ENCODE peak calls at places on chromosomes 7 and 10, in eight cellular contexts. E is adrenal gland; A is activated CD4-positive, alpha-beta T cell treated with anti-CD3 and anti-CD28 coated beads, Interleukin-2, amount 50 U/mL, for 4 hours; B is K562; C is brain microvascular endothelial cell; N is posterior vena cava; Y is CD8-positive, alpha-beta memory T cell; U is hippocampal formation. R is an unnamed sample.

GRCh38 chr10:128268015-128268722 is 141.9 kb upstream of the MKI67 start:
- DNase-seq in E (no peak), N (no peak), C (peak; percentile 18), A (no peak), Y (no peak), B (peak; percentile 40), U (peak; percentile 24), R (no peak)

GRCh38 chr10:122468923-122469781 is 7.8 kb downstream of the HTRA1 start:
- DNase-seq in U (no peak), B (no peak), A (no peak), C (peak; percentile 89), N (no peak), E (no peak), Y (no peak), R (peak; percentile 62)

GRCh38 chr10:55550241-55550640 is 749.2 kb upstream of the PCDH15 start:
- DNase-seq in U (no peak), A (no peak), N (no peak), B (no peak), E (no peak), Y (no peak), C (no peak), R (no peak)

GRCh38 chr7:35749548-35749947 is 51.3 kb upstream of the SEPTIN7 start:
- DNase-seq in Y (no peak), U (no peak), A (no peak), B (no peak), C (no peak), E (no peak), N (no peak), R (peak; percentile 72)

GRCh38 chr10:21238717-21239116 is 286.8 kb downstream of the SKIDA1 start:
- DNase-seq in N (no peak), U (no peak), C (no peak), A (no peak), E (no peak), Y (no peak), B (no peak), R (no peak)

GRCh38 chr7:25369794-25370193 is 141.5 kb upstream of the NPVF start:
- DNase-seq in A (no peak), B (no peak), U (no peak), N (peak; percentile 85), Y (no peak), C (no peak), E (no peak), R (no peak)

GRCh38 chr10:47283101-47283630 is 16.8 kb upstream of the GDF10 start:
- DNase-seq in A (no peak), E (no peak), Y (no peak), C (no peak), B (no peak), N (no peak), U (no peak), R (no peak)

GRCh38 chr7:133561361-133561760 is 308.5 kb downstream of the EXOC4 start:
- DNase-seq in A (no peak), C (no peak), N (no peak), B (no peak), U (no peak), Y (no peak), E (no peak), R (no peak)

GRCh38 chr7:153389261-153389660 is 629.7 kb downstream of the ACTR3B start:
- DNase-seq in C (no peak), N (no peak), B (no peak), Y (no peak), E (no peak), A (no peak), U (no peak), R (no peak)

GRCh38 chr10:131250454-131251145 is 60.9 kb downstream of the TCERG1L start:
- DNase-seq in C (no peak), U (no peak), A (no peak), N (peak; percentile 57), Y (no peak), E (no peak), B (no peak), R (no peak)

GRCh38 chr10:114694735-114695134 is 36.7 kb upstream of the ABLIM1 start:
- DNase-seq in A (peak; percentile 9), C (no peak), E (no peak), U (no peak), Y (peak; percentile 10), B (peak; percentile 36), N (no peak), R (no peak)

GRCh38 chr7:135490783-135491182 is 19.1 kb downstream of the CNOT4 start:
- DNase-seq in U (no peak), B (peak; percentile 63), E (no peak), Y (no peak), A (no peak), N (no peak), C (peak; percentile 50), R (no peak)

GRCh38 chr10:4485611-4486010 is 340.4 kb upstream of the AKR1E2 start:
- DNase-seq in C (no peak), E (no peak), A (no peak), B (no peak), U (no peak), Y (no peak), N (no peak), R (no peak)

GRCh38 chr10:86091216-86091615 is 275.4 kb downstream of the GRID1 start:
- DNase-seq in Y (no peak), E (no peak), N (peak; percentile 49), B (no peak), A (no peak), U (no peak), C (no peak), R (no peak)

GRCh38 chr7:47715631-47716068 is 133.7 kb upstream of the TNS3 start:
- DNase-seq in N (no peak), B (no peak), A (no peak), Y (no peak), E (no peak), U (no peak), C (no peak), R (no peak)

GRCh38 chr7:149184274-149184673 is 11.1 kb upstream of the ZNF282 start:
- DNase-seq in E (no peak), N (no peak), U (no peak), B (no peak), C (no peak), Y (no peak), A (no peak), R (no peak)

GRCh38 chr7:30699706-30700495 is 17.6 kb upstream of the CRHR2 start:
- DNase-seq in E (no peak), C (no peak), N (no peak), U (no peak), Y (no peak), B (no peak), A (no peak), R (peak; percentile 58)

GRCh38 chr7:40437498-40437897 is 302.7 kb downstream of the SUGCT start:
- DNase-seq in A (no peak), E (no peak), C (peak; percentile 89), N (no peak), B (no peak), U (no peak), Y (no peak), R (no peak)

GRCh38 chr7:24871765-24872164 is 108.2 kb downstream of the OSBPL3 start:
- DNase-seq in C (no peak), U (no peak), Y (no peak), E (no peak), B (no peak), A (no peak), N (no peak), R (no peak)

GRCh38 chr7:83178796-83179195 is 16.1 kb upstream of the PCLO start:
- DNase-seq in U (no peak), B (no peak), E (no peak), C (peak; percentile 21), Y (no peak), N (no peak), A (no peak), R (no peak)

GRCh38 chr10:89481662-89482061 is 53.7 kb downstream of the SLC16A12 start:
- DNase-seq in A (no peak), N (no peak), B (no peak), C (peak; percentile 77), E (no peak), Y (no peak), U (no peak), R (no peak)

GRCh38 chr7:93194368-93194767 is 31.9 kb downstream of the HEPACAM2 start:
- DNase-seq in E (no peak), Y (no peak), C (peak; percentile 4), A (no peak), N (no peak), U (no peak), B (no peak), R (no peak)

GRCh38 chr7:31129067-31129466 is 77.0 kb downstream of the ADCYAP1R1 start:
- DNase-seq in C (no peak), E (no peak), N (no peak), A (no peak), B (no peak), Y (no peak), U (no peak), R (no peak)

GRCh38 chr10:32073128-32073527 is 16.9 kb upstream of the KIF5B start:
- DNase-seq in B (no peak), Y (no peak), E (no peak), C (no peak), A (no peak), N (no peak), U (no peak), R (no peak)

GRCh38 chr10:8112230-8112915 is 57.9 kb downstream of the GATA3 start:
- DNase-seq in B (no peak), Y (no peak), A (no peak), U (no peak), C (no peak), E (no peak), N (no peak), R (no peak)

GRCh38 chr10:50431118-50431517 is 179.8 kb upstream of the ASAH2 start:
- DNase-seq in U (peak; percentile 25), N (no peak), A (no peak), B (no peak), Y (no peak), E (no peak), C (no peak), R (no peak)

GRCh38 chr7:42103456-42103855 is 133.6 kb downstream of the GLI3 start:
- DNase-seq in A (no peak), Y (no peak), B (no peak), C (no peak), N (no peak), U (no peak), E (no peak), R (no peak)

R was measured in kidney.